ENCODE peak calls at places on chromosome 20, in four cellular contexts. J, K, U and D are unnamed samples.
A peak's percentile ranks its signal among the peaks of the same experiment; 100 is the strongest.

GRCh38 chr20:20712004-20712473 is 405 bp downstream of the RALGAPA2 start:
- DNase-seq in J (peak; percentile 2), K (no peak), U (peak; percentile 61), D (no peak)

GRCh38 chr20:4699957-4700356 is 21.8 kb upstream of the PRND start:
- DNase-seq in J (no peak), K (no peak), U (no peak), D (no peak)

GRCh38 chr20:4247898-4248858 is 232.8 kb upstream of the RNF24 start:
- DNase-seq in J (no peak), K (no peak), U (no peak), D (no peak)

GRCh38 chr20:842547-842940 is 9.0 kb downstream of the FAM110A start:
- DNase-seq in J (no peak), K (no peak), U (no peak), D (no peak)

GRCh38 chr20:16553684-16554083 is 19.6 kb downstream of the KIF16B start:
- DNase-seq in J (no peak), K (no peak), U (no peak), D (no peak)

GRCh38 chr20:18443841-18444240 is 23.0 kb downstream of the DZANK1 start:
- DNase-seq in J (no peak), K (no peak), U (no peak), D (no peak)

GRCh38 chr20:6590891-6591679 is 176.4 kb upstream of the BMP2 start:
- DNase-seq in J (no peak), K (no peak), U (no peak), D (no peak)

GRCh38 chr20:2914160-2914559 is 40.9 kb downstream of the PTPRA start:
- DNase-seq in J (no peak), K (no peak), U (peak; percentile 50), D (no peak)

GRCh38 chr20:18020931-18021330 is 36.8 kb downstream of the OVOL2 start:
- DNase-seq in J (no peak), K (no peak), U (no peak), D (no peak)

GRCh38 chr20:884983-885952 is 30.9 kb downstream of the ANGPT4 start:
- DNase-seq in J (no peak), K (peak; percentile 43), U (peak; percentile 51), D (peak; percentile 13)

GRCh38 chr20:18224968-18225568 is 63.3 kb upstream of the ZNF133 start:
- DNase-seq in J (no peak), K (no peak), U (no peak), D (no peak)

GRCh38 chr20:33981347-33981746 is 12.4 kb upstream of the RALY start:
- DNase-seq in J (no peak), K (no peak), U (no peak), D (no peak)

GRCh38 chr20:63846128-63846771 is 15.0 kb upstream of the ABHD16B start:
- DNase-seq in J (no peak), K (no peak), U (peak; percentile 46), D (no peak)

GRCh38 chr20:21189761-21190523 is 64.1 kb downstream of the KIZ start:
- DNase-seq in J (no peak), K (no peak), U (no peak), D (no peak)

GRCh38 chr20:60262967-60263603 is 304.9 kb downstream of the CDH26 start:
- DNase-seq in J (peak; percentile 27), K (no peak), U (peak; percentile 58), D (peak; percentile 47)

GRCh38 chr20:25226433-25227316 is 21.2 kb upstream of the PYGB start:
- DNase-seq in J (no peak), K (no peak), U (peak; percentile 60), D (no peak)

GRCh38 chr20:41180599-41181333 is 43.4 kb downstream of the PLCG1 start:
- DNase-seq in J (no peak), K (no peak), U (no peak), D (no peak)

GRCh38 chr20:12924126-12924525 is 84.6 kb upstream of the SPTLC3 start:
- DNase-seq in J (no peak), K (no peak), U (no peak), D (no peak)

GRCh38 chr20:40486297-40486696 is 202.7 kb downstream of the MAFB start:
- DNase-seq in J (no peak), K (no peak), U (no peak), D (no peak)

GRCh38 chr20:56574531-56575142 is 41.6 kb downstream of the FAM209B start:
- DNase-seq in J (no peak), K (no peak), U (peak; percentile 12), D (no peak)

GRCh38 chr20:1187605-1188171 is 2.9 kb upstream of the TMEM74B start:
- DNase-seq in J (no peak), K (no peak), U (no peak), D (no peak)

GRCh38 chr20:44399446-44399845 is 43.9 kb downstream of the HNF4A start:
- DNase-seq in J (no peak), K (no peak), U (no peak), D (no peak)

GRCh38 chr20:60056345-60057122 is 98.3 kb downstream of the CDH26 start:
- DNase-seq in J (no peak), K (no peak), U (peak; percentile 83), D (peak; percentile 48)

GRCh38 chr20:5835870-5836269 is 85.7 kb downstream of the SHLD1 start:
- DNase-seq in J (peak; percentile 85), K (no peak), U (no peak), D (no peak)

GRCh38 chr20:36506253-36506652 is 35.1 kb upstream of the MYL9 start:
- DNase-seq in J (peak; percentile 42), K (no peak), U (peak; percentile 40), D (peak; percentile 25)

DNA sequence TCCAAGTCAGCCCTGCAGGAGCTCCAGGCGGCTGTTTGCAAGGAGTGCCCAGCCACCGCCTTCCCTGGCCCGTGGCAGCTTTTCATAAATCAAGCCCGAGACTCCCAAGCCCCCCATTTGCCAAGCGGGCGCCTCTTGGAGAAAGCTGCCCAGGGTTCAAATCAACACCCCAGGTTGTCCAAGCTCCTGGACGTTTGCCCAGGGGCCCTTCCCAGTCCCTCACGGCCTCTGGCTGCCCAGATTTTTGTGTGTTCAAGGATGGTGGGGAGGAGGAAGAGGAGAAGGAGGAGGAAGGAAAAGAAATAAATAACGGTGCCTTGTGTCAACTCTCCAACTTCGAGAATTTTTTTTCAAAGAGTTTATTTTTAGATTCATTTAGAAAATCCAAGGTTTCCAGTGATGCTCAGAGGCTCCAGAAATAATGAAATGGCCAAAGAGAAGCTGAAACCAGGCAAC is 20.6 kb upstream of the NFATC2 start:
- DNase-seq in J (no peak), K (no peak), U (no peak), D (no peak)
- H3K4me3 ChIP-seq in J (no peak overlapping the region), K (no peak overlapping the region), U (no peak overlapping the region), D (peak overlapping the region; percentile 31)

GRCh38 chr20:50559856-50560623 is 49.9 kb downstream of the PTPN1 start:
- DNase-seq in J (no peak), K (no peak), U (no peak), D (no peak)
- H3K4me3 ChIP-seq in J (no peak overlapping the region), K (no peak overlapping the region), U (no peak overlapping the region), D (no peak overlapping the region)

GRCh38 chr20:52178691-52179090 is 12.9 kb downstream of the ZFP64 start:
- DNase-seq in J (no peak), K (no peak), U (no peak), D (no peak)

GRCh38 chr20:52180167-52180840 is 11.3 kb downstream of the ZFP64 start:
- DNase-seq in J (no peak), K (no peak), U (no peak), D (no peak)

GRCh38 chr20:52175840-52176239 is 15.7 kb downstream of the ZFP64 start:
- DNase-seq in J (no peak), K (no peak), U (no peak), D (no peak)

GRCh38 chr20:52179331-52180166 is 12.0 kb downstream of the ZFP64 start:
- DNase-seq in J (no peak), K (no peak), U (no peak), D (no peak)
- H3K4me3 ChIP-seq in J (no peak overlapping the region), K (no peak overlapping the region), U (no peak overlapping the region), D (no peak overlapping the region)

GRCh38 chr20:35490736-35491181 is 35.4 kb downstream of the CEP250 start:
- DNase-seq in J (peak; percentile 75), K (no peak), U (peak; percentile 91), D (peak; percentile 69)
- H3K4me3 ChIP-seq in J (peak overlapping the region; percentile 92), K (no peak overlapping the region), U (peak overlapping the region; percentile 78), D (peak overlapping the region; percentile 69)

GRCh38 chr20:38730167-38730988 is 6.1 kb downstream of the SLC32A1 start:
- DNase-seq in J (peak; percentile 43), K (no peak), U (no peak), D (no peak)
- H3K4me3 ChIP-seq in J (peak overlapping the region; percentile 63), K (no peak overlapping the region), U (no peak overlapping the region), D (no peak overlapping the region)

GRCh38 chr20:43187476-43188233 is 2.1 kb downstream of the PTPRT start:
- DNase-seq in J (peak; percentile 15), K (peak; percentile 53), U (peak; percentile 72), D (peak; percentile 2)
- H3K4me3 ChIP-seq in J (no peak overlapping the region), K (no peak overlapping the region), U (no peak overlapping the region), D (no peak overlapping the region)